ENCODE peak calls at places on chromosomes 7 and 10, in five cellular contexts. M is H9, V is NCI-H1105 treated with DMSO at 0.1 percent for 48 hours, E is cardiac muscle cell, Z is renal cortical epithelial cell. L is an unnamed sample.

GRCh38 chr7:22445140-22445722 is 54.8 kb downstream of the STEAP1B start:
- DNase-seq in Z (peak), M (peak), E (peak), V (peak), L (peak)

GRCh38 chr7:94012748-94013147 is 8.6 kb upstream of the BET1 start:
- DNase-seq in E (no peak), Z (peak), M (peak), V (no peak), L (peak)

GRCh38 chr7:47269466-47269836 is 312.5 kb downstream of the TNS3 start:
- DNase-seq in V (no peak), E (no peak), M (no peak), Z (no peak), L (no peak)

GRCh38 chr7:133828906-133829305 is 298.2 kb upstream of the LRGUK start:
- DNase-seq in E (no peak), Z (peak), M (no peak), V (no peak), L (no peak)

GRCh38 chr7:132619967-132620366 is 43.7 kb upstream of the PLXNA4 start:
- DNase-seq in M (no peak), E (no peak), V (no peak), Z (no peak), L (no peak)

GRCh38 chr7:73908123-73908611 is 47.2 kb downstream of the TMEM270 start:
- DNase-seq in E (no peak), M (no peak), V (no peak), Z (no peak), L (peak)

GRCh38 chr7:150567168-150567567 is at the start of gene GIMAP4:
- DNase-seq in E (no peak), M (no peak), Z (no peak), V (no peak), L (no peak)

GRCh38 chr10:72335394-72336258 is 19.1 kb downstream of the DNAJB12 start:
- DNase-seq in E (no peak), V (no peak), Z (peak), M (no peak), L (no peak)

L was measured in iPS-NIHi11.